ENCODE peak calls at places on chromosomes 3 and 15, in eight cellular contexts. One of them, this sample, is unnamed.

GRCh38 chr3:132654190-132654589 is 5.4 kb downstream of the ACAD11 start:
- DNase-seq in MM.1S: no peak
- DNase-seq in fibroblast of pulmonary artery: no peak
- DNase-seq in HFF-Myc: no peak
- DNase-seq in HFFc6: no peak
- DNase-seq in fibroblast of the aortic adventitia: no peak
- DNase-seq in upper lobe of right lung: no peak
- DNase-seq in GM10248: no peak
- DNase-seq in this sample: no peak

GRCh38 chr3:183085634-183086390 is 13.5 kb downstream of the MCCC1 start:
- DNase-seq in fibroblast of the aortic adventitia: no peak
- DNase-seq in fibroblast of pulmonary artery: peak
- DNase-seq in HFFc6: peak
- DNase-seq in MM.1S: no peak
- DNase-seq in HFF-Myc: no peak
- DNase-seq in GM10248: no peak
- DNase-seq in upper lobe of right lung: peak
- DNase-seq in this sample: no peak

GRCh38 chr3:149180057-149180573 is 41.5 kb downstream of the CP start:
- DNase-seq in upper lobe of right lung: peak
- DNase-seq in fibroblast of the aortic adventitia: peak
- DNase-seq in fibroblast of pulmonary artery: peak
- DNase-seq in HFF-Myc: peak
- DNase-seq in HFFc6: peak
- DNase-seq in MM.1S: no peak
- DNase-seq in GM10248: no peak
- DNase-seq in this sample: peak

GRCh38 chr3:17605032-17605431 is 137.4 kb downstream of the TBC1D5 start:
- DNase-seq in HFFc6: peak
- DNase-seq in MM.1S: no peak
- DNase-seq in GM10248: no peak
- DNase-seq in upper lobe of right lung: no peak
- DNase-seq in HFF-Myc: peak
- DNase-seq in fibroblast of pulmonary artery: peak
- DNase-seq in fibroblast of the aortic adventitia: peak
- DNase-seq in this sample: peak

GRCh38 chr15:72785452-72786243 is 2.1 kb upstream of the ADPGK start:
- DNase-seq in fibroblast of pulmonary artery: no peak
- DNase-seq in HFF-Myc: no peak
- DNase-seq in MM.1S: no peak
- DNase-seq in upper lobe of right lung: no peak
- DNase-seq in GM10248: no peak
- DNase-seq in HFFc6: peak
- DNase-seq in fibroblast of the aortic adventitia: no peak
- DNase-seq in this sample: peak

GRCh38 chr15:48239334-48239733 is 33.2 kb downstream of the SLC12A1 start:
- DNase-seq in GM10248: no peak
- DNase-seq in fibroblast of the aortic adventitia: no peak
- DNase-seq in HFF-Myc: no peak
- DNase-seq in fibroblast of pulmonary artery: no peak
- DNase-seq in MM.1S: no peak
- DNase-seq in HFFc6: no peak
- DNase-seq in upper lobe of right lung: no peak
- DNase-seq in this sample: no peak

GRCh38 chr15:37102315-37103021 is 2.1 kb upstream of the MEIS2 start:
- DNase-seq in MM.1S: no peak
- DNase-seq in fibroblast of the aortic adventitia: peak
- DNase-seq in HFF-Myc: no peak
- DNase-seq in upper lobe of right lung: no peak
- DNase-seq in HFFc6: no peak
- DNase-seq in fibroblast of pulmonary artery: no peak
- DNase-seq in GM10248: no peak
- DNase-seq in this sample: no peak

GRCh38 chr15:58393196-58393790 is 38.5 kb upstream of the LIPC start:
- DNase-seq in fibroblast of the aortic adventitia: peak
- DNase-seq in upper lobe of right lung: no peak
- DNase-seq in HFFc6: no peak
- DNase-seq in HFF-Myc: no peak
- DNase-seq in fibroblast of pulmonary artery: no peak
- DNase-seq in MM.1S: no peak
- DNase-seq in GM10248: no peak
- DNase-seq in this sample: no peak

GRCh38 chr3:190038050-190038631 is 82.6 kb downstream of the P3H2 start:
- DNase-seq in upper lobe of right lung: peak
- DNase-seq in MM.1S: no peak
- DNase-seq in HFFc6: peak
- DNase-seq in HFF-Myc: no peak
- DNase-seq in fibroblast of pulmonary artery: peak
- DNase-seq in GM10248: no peak
- DNase-seq in fibroblast of the aortic adventitia: peak
- DNase-seq in this sample: no peak

GRCh38 chr3:115512565-115513410 is 110.5 kb upstream of the GAP43 start:
- DNase-seq in upper lobe of right lung: peak
- DNase-seq in fibroblast of the aortic adventitia: peak
- DNase-seq in MM.1S: no peak
- DNase-seq in HFF-Myc: peak
- DNase-seq in HFFc6: no peak
- DNase-seq in fibroblast of pulmonary artery: peak
- DNase-seq in GM10248: no peak
- DNase-seq in this sample: no peak

GRCh38 chr15:77607111-77607893 is 25.4 kb downstream of the LINGO1 start:
- DNase-seq in MM.1S: no peak
- DNase-seq in fibroblast of pulmonary artery: peak
- DNase-seq in fibroblast of the aortic adventitia: peak
- DNase-seq in GM10248: no peak
- DNase-seq in HFFc6: peak
- DNase-seq in HFF-Myc: no peak
- DNase-seq in upper lobe of right lung: no peak
- DNase-seq in this sample: no peak

GRCh38 chr3:38990621-38991020 is 61.1 kb downstream of the SCN11A start:
- DNase-seq in GM10248: no peak
- DNase-seq in MM.1S: no peak
- DNase-seq in HFF-Myc: no peak
- DNase-seq in fibroblast of pulmonary artery: no peak
- DNase-seq in HFFc6: no peak
- DNase-seq in fibroblast of the aortic adventitia: no peak
- DNase-seq in upper lobe of right lung: no peak
- DNase-seq in this sample: no peak

GRCh38 chr3:4981160-4981687 is 2.0 kb downstream of the BHLHE40 start:
- DNase-seq in HFFc6: no peak
- DNase-seq in MM.1S: no peak
- DNase-seq in upper lobe of right lung: no peak
- DNase-seq in fibroblast of the aortic adventitia: peak
- DNase-seq in GM10248: no peak
- DNase-seq in fibroblast of pulmonary artery: peak
- DNase-seq in HFF-Myc: no peak
- DNase-seq in this sample: no peak

GRCh38 chr15:92952451-92952850 is 52.3 kb downstream of the CHD2 start:
- DNase-seq in HFF-Myc: no peak
- DNase-seq in MM.1S: no peak
- DNase-seq in HFFc6: no peak
- DNase-seq in upper lobe of right lung: no peak
- DNase-seq in GM10248: no peak
- DNase-seq in fibroblast of the aortic adventitia: no peak
- DNase-seq in fibroblast of pulmonary artery: no peak
- DNase-seq in this sample: no peak

GRCh38 chr15:82768414-82769081 is 37.3 kb downstream of the FSD2 start:
- DNase-seq in upper lobe of right lung: no peak
- DNase-seq in GM10248: no peak
- DNase-seq in HFF-Myc: no peak
- DNase-seq in HFFc6: peak
- DNase-seq in MM.1S: no peak
- DNase-seq in fibroblast of pulmonary artery: no peak
- DNase-seq in fibroblast of the aortic adventitia: no peak
- DNase-seq in this sample: no peak

GRCh38 chr3:43998841-43999805 is 242.6 kb upstream of the TOPAZ1 start:
- DNase-seq in fibroblast of pulmonary artery: peak
- DNase-seq in upper lobe of right lung: peak
- DNase-seq in fibroblast of the aortic adventitia: peak
- DNase-seq in GM10248: peak
- DNase-seq in HFFc6: peak
- DNase-seq in MM.1S: peak
- DNase-seq in HFF-Myc: no peak
- DNase-seq in this sample: no peak

GRCh38 chr3:9947025-9947995 is 4.9 kb downstream of the PRRT3 start:
- DNase-seq in HFF-Myc: no peak
- DNase-seq in fibroblast of pulmonary artery: peak
- DNase-seq in upper lobe of right lung: peak
- DNase-seq in fibroblast of the aortic adventitia: peak
- DNase-seq in GM10248: no peak
- DNase-seq in HFFc6: peak
- DNase-seq in MM.1S: no peak
- DNase-seq in this sample: peak

GRCh38 chr15:98873441-98874218 is 134.0 kb downstream of the PGPEP1L start:
- DNase-seq in fibroblast of pulmonary artery: peak
- DNase-seq in fibroblast of the aortic adventitia: peak
- DNase-seq in MM.1S: peak
- DNase-seq in GM10248: no peak
- DNase-seq in HFF-Myc: no peak
- DNase-seq in HFFc6: peak
- DNase-seq in upper lobe of right lung: no peak
- DNase-seq in this sample: peak

GRCh38 chr3:126287171-126287535 is 70.1 kb downstream of the KLF15 start:
- DNase-seq in upper lobe of right lung: no peak
- DNase-seq in fibroblast of the aortic adventitia: no peak
- DNase-seq in GM10248: no peak
- DNase-seq in HFF-Myc: no peak
- DNase-seq in HFFc6: no peak
- DNase-seq in fibroblast of pulmonary artery: no peak
- DNase-seq in MM.1S: no peak
- DNase-seq in this sample: no peak

DNA sequence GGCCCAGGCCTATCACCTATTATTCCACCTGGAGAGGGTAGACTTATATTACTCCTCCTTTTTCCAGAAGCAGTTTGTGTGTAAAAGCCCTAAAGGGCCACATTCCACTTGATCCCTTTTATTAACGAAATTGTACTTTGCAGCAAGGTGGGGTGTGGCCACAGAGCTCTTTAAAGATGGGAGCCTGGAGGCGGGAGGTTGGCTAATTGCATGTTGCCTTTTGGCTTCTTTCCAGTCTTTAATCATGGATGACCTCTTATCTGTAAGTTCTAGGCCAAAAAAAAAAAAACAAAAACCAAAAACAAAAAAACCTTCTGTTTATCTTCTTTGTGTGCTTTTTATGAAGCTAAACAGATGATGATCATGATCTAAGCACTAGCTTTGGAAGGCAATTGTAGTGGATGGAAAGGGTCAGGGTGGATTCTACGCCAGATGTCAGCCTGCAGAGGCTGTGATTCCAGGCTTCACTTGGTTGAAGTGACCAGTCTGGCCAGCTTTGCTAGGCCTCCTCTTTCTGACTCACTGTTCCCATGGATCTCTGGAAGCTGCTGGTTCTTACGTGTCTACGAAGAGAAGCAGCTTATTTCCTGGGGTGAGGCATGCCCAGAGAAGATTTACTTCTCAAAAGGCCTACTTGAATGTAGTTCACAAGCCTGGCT is 330.7 kb upstream of the C2CD4B start:
- DNase-seq in upper lobe of right lung: no peak
- DNase-seq in fibroblast of pulmonary artery: peak
- DNase-seq in MM.1S: no peak
- DNase-seq in fibroblast of the aortic adventitia: peak
- DNase-seq in HFFc6: peak
- DNase-seq in GM10248: no peak
- DNase-seq in HFF-Myc: peak
- DNase-seq in this sample: peak
- TF ChIP-seq CTCF in upper lobe of right lung: no peak
- TF ChIP-seq CTCF in fibroblast of pulmonary artery: no peak
- TF ChIP-seq CTCF in MM.1S: no peak
- TF ChIP-seq CTCF in fibroblast of the aortic adventitia: no peak
- TF ChIP-seq CTCF in HFFc6: no peak
- TF ChIP-seq CTCF in GM10248: no peak
- TF ChIP-seq CTCF in HFF-Myc: no peak
- TF ChIP-seq CTCF in this sample: peak

GRCh38 chr3:142853270-142854163 is 35.4 kb downstream of the PCOLCE2 start:
- DNase-seq in MM.1S: no peak
- DNase-seq in fibroblast of pulmonary artery: peak
- DNase-seq in upper lobe of right lung: no peak
- DNase-seq in HFF-Myc: no peak
- DNase-seq in GM10248: no peak
- DNase-seq in HFFc6: peak
- DNase-seq in fibroblast of the aortic adventitia: peak
- DNase-seq in this sample: no peak
- TF ChIP-seq CTCF in MM.1S: no peak
- TF ChIP-seq CTCF in fibroblast of pulmonary artery: no peak
- TF ChIP-seq CTCF in upper lobe of right lung: no peak
- TF ChIP-seq CTCF in HFF-Myc: no peak
- TF ChIP-seq CTCF in GM10248: no peak
- TF ChIP-seq CTCF in HFFc6: no peak
- TF ChIP-seq CTCF in fibroblast of the aortic adventitia: no peak
- TF ChIP-seq CTCF in this sample: no peak

DNA sequence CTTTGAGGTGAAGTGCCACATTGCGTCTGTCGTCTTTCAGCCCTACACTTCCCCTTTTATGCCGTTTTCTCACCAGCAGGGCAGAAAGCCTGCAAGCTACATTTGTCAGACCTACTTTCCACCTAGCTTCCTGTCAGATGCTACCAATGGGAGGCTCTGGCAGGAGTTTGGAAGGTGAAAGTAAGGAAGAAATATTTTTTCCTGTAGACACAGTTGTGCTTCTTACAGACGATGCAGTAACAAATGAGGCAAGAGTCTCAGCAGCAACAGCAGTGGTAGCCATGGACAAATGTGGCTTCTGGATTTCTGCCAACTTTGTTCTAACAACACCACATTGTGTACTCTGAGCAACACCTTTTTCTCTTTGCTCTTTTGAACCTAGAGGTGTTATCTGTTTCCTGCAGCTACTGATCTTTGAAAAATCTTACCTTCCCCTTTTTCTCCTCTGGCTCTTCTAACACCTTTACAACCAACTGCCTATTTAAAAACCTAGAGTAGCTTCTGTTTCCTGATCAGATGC is 70.6 kb upstream of the STT3B start:
- DNase-seq in HFFc6: no peak
- DNase-seq in MM.1S: no peak
- DNase-seq in fibroblast of pulmonary artery: peak
- DNase-seq in HFF-Myc: no peak
- DNase-seq in fibroblast of the aortic adventitia: no peak
- DNase-seq in GM10248: peak
- DNase-seq in upper lobe of right lung: no peak
- DNase-seq in this sample: no peak
- TF ChIP-seq CTCF in HFFc6: no peak
- TF ChIP-seq CTCF in MM.1S: no peak
- TF ChIP-seq CTCF in fibroblast of pulmonary artery: no peak
- TF ChIP-seq CTCF in HFF-Myc: no peak
- TF ChIP-seq CTCF in fibroblast of the aortic adventitia: no peak
- TF ChIP-seq CTCF in GM10248: no peak
- TF ChIP-seq CTCF in upper lobe of right lung: no peak
- TF ChIP-seq CTCF in this sample: no peak

GRCh38 chr3:174000675-174001074 is 603.1 kb downstream of the NLGN1 start:
- DNase-seq in GM10248: no peak
- DNase-seq in upper lobe of right lung: no peak
- DNase-seq in fibroblast of pulmonary artery: no peak
- DNase-seq in fibroblast of the aortic adventitia: no peak
- DNase-seq in MM.1S: no peak
- DNase-seq in HFFc6: no peak
- DNase-seq in HFF-Myc: no peak
- DNase-seq in this sample: no peak

DNA sequence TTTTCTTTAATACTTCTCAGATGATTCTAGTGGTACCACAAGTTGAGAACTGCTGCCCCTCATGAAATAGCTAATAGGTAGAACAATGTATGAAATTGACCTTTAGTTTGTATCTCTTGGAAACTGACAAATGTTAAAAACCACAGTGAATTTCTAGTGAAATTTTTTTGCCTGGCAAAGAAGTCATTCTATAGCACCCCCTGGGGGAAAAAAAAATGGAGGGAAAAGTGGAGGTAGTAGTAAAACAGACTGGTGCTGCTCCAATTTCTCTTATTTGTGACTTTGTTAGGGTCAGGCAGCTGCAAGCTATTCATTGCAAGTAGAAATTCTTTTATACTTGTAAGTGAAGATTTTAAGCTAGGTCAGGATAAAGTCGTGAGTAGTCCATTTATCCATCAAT is 605.0 kb downstream of the NLGN1 start:
- DNase-seq in HFF-Myc: no peak
- DNase-seq in fibroblast of pulmonary artery: peak
- DNase-seq in HFFc6: no peak
- DNase-seq in MM.1S: peak
- DNase-seq in GM10248: no peak
- DNase-seq in fibroblast of the aortic adventitia: peak
- DNase-seq in upper lobe of right lung: no peak
- DNase-seq in this sample: no peak
- TF ChIP-seq CTCF in HFF-Myc: peak
- TF ChIP-seq CTCF in fibroblast of pulmonary artery: peak
- TF ChIP-seq CTCF in HFFc6: peak
- TF ChIP-seq CTCF in MM.1S: peak
- TF ChIP-seq CTCF in GM10248: no peak
- TF ChIP-seq CTCF in fibroblast of the aortic adventitia: no peak
- TF ChIP-seq CTCF in upper lobe of right lung: no peak
- TF ChIP-seq CTCF in this sample: peak